ENCODE peak calls at places on chromosome 3, in six cellular contexts. One of them, this sample, is unnamed.

GRCh38 chr3:71984843-71985594 is 200.1 kb upstream of the PROK2 start:
- DNase-seq in tibial artery: no peak
- DNase-seq in SJSA1: no peak
- DNase-seq in sigmoid colon: no peak
- DNase-seq in neuronal stem cell: no peak
- DNase-seq in transverse colon: peak; percentile 32
- DNase-seq in this sample: no peak

GRCh38 chr3:168117059-168117458 is 21.3 kb upstream of the GOLIM4 start:
- DNase-seq in neuronal stem cell: no peak
- DNase-seq in transverse colon: no peak
- DNase-seq in SJSA1: peak; percentile 54
- DNase-seq in sigmoid colon: no peak
- DNase-seq in tibial artery: no peak
- DNase-seq in this sample: no peak

GRCh38 chr3:55621026-55621422 is 133.9 kb upstream of the WNT5A start:
- DNase-seq in sigmoid colon: no peak
- DNase-seq in neuronal stem cell: no peak
- DNase-seq in SJSA1: no peak
- DNase-seq in transverse colon: no peak
- DNase-seq in tibial artery: no peak
- DNase-seq in this sample: no peak

GRCh38 chr3:115071611-115072010 is 75.5 kb downstream of the ZBTB20 start:
- DNase-seq in transverse colon: no peak
- DNase-seq in SJSA1: peak; percentile 74
- DNase-seq in sigmoid colon: no peak
- DNase-seq in neuronal stem cell: no peak
- DNase-seq in tibial artery: no peak
- DNase-seq in this sample: no peak

GRCh38 chr3:196227629-196228493 is 11.5 kb downstream of the SLC51A start:
- DNase-seq in tibial artery: no peak
- DNase-seq in transverse colon: no peak
- DNase-seq in SJSA1: no peak
- DNase-seq in sigmoid colon: peak; percentile 42
- DNase-seq in neuronal stem cell: no peak
- DNase-seq in this sample: no peak

GRCh38 chr3:57778499-57778898 is 22.4 kb downstream of the SLMAP start:
- DNase-seq in neuronal stem cell: no peak
- DNase-seq in transverse colon: no peak
- DNase-seq in SJSA1: no peak
- DNase-seq in tibial artery: no peak
- DNase-seq in sigmoid colon: no peak
- DNase-seq in this sample: no peak

GRCh38 chr3:104604326-104605010 is 762.2 kb upstream of the ALCAM start:
- DNase-seq in neuronal stem cell: no peak
- DNase-seq in tibial artery: no peak
- DNase-seq in sigmoid colon: no peak
- DNase-seq in transverse colon: no peak
- DNase-seq in SJSA1: peak; percentile 5
- DNase-seq in this sample: no peak

GRCh38 chr3:60399861-60400845 is 851.1 kb downstream of the FHIT start:
- DNase-seq in neuronal stem cell: no peak
- DNase-seq in transverse colon: no peak
- DNase-seq in sigmoid colon: no peak
- DNase-seq in SJSA1: no peak
- DNase-seq in tibial artery: no peak
- DNase-seq in this sample: no peak

GRCh38 chr3:36817806-36818205 is 53.5 kb upstream of the DCLK3 start:
- DNase-seq in sigmoid colon: no peak
- DNase-seq in SJSA1: no peak
- DNase-seq in transverse colon: no peak
- DNase-seq in neuronal stem cell: no peak
- DNase-seq in tibial artery: no peak
- DNase-seq in this sample: no peak

GRCh38 chr3:170765419-170766078 is 104.4 kb downstream of the RPL22L1 start:
- DNase-seq in neuronal stem cell: no peak
- DNase-seq in sigmoid colon: no peak
- DNase-seq in tibial artery: no peak
- DNase-seq in SJSA1: no peak
- DNase-seq in transverse colon: no peak
- DNase-seq in this sample: no peak

GRCh38 chr3:102129774-102130608 is 280.7 kb downstream of the NFKBIZ start:
- DNase-seq in SJSA1: peak; percentile 11
- DNase-seq in sigmoid colon: peak; percentile 90
- DNase-seq in neuronal stem cell: no peak
- DNase-seq in tibial artery: peak; percentile 83
- DNase-seq in transverse colon: no peak
- DNase-seq in this sample: no peak

GRCh38 chr3:133441867-133442270 is 42.0 kb downstream of the BFSP2 start:
- DNase-seq in sigmoid colon: no peak
- DNase-seq in tibial artery: no peak
- DNase-seq in SJSA1: no peak
- DNase-seq in neuronal stem cell: no peak
- DNase-seq in transverse colon: no peak
- DNase-seq in this sample: no peak

GRCh38 chr3:114408763-114409162 is 114.9 kb downstream of the TIGIT start:
- DNase-seq in sigmoid colon: no peak
- DNase-seq in neuronal stem cell: peak; percentile 21
- DNase-seq in tibial artery: no peak
- DNase-seq in SJSA1: no peak
- DNase-seq in transverse colon: no peak
- DNase-seq in this sample: no peak

GRCh38 chr3:82157952-82158351 is 396.5 kb upstream of the GBE1 start:
- DNase-seq in tibial artery: no peak
- DNase-seq in neuronal stem cell: no peak
- DNase-seq in SJSA1: no peak
- DNase-seq in transverse colon: no peak
- DNase-seq in sigmoid colon: no peak
- DNase-seq in this sample: no peak

GRCh38 chr3:184241447-184242296 is 7.1 kb downstream of the ALG3 start:
- DNase-seq in sigmoid colon: no peak
- DNase-seq in transverse colon: peak; percentile 76
- DNase-seq in SJSA1: no peak
- DNase-seq in tibial artery: no peak
- DNase-seq in neuronal stem cell: no peak
- DNase-seq in this sample: no peak

GRCh38 chr3:146180376-146180775 is 19.4 kb upstream of the PLOD2 start:
- DNase-seq in SJSA1: no peak
- DNase-seq in tibial artery: no peak
- DNase-seq in transverse colon: no peak
- DNase-seq in neuronal stem cell: no peak
- DNase-seq in sigmoid colon: no peak
- DNase-seq in this sample: no peak

GRCh38 chr3:67635257-67635656 is 19.2 kb downstream of the SUCLG2 start:
- DNase-seq in neuronal stem cell: no peak
- DNase-seq in SJSA1: peak; percentile 52
- DNase-seq in transverse colon: no peak
- DNase-seq in sigmoid colon: no peak
- DNase-seq in tibial artery: no peak
- DNase-seq in this sample: no peak

GRCh38 chr3:39408493-39409372 is 2.2 kb downstream of the RPSA start:
- DNase-seq in neuronal stem cell: no peak
- DNase-seq in tibial artery: no peak
- DNase-seq in sigmoid colon: no peak
- DNase-seq in SJSA1: no peak
- DNase-seq in transverse colon: no peak
- DNase-seq in this sample: no peak

GRCh38 chr3:128425846-128426127 is 40.9 kb downstream of the DNAJB8 start:
- DNase-seq in tibial artery: no peak
- DNase-seq in transverse colon: no peak
- DNase-seq in sigmoid colon: no peak
- DNase-seq in neuronal stem cell: no peak
- DNase-seq in SJSA1: no peak
- DNase-seq in this sample: no peak

GRCh38 chr3:40398346-40398745 is 11.4 kb downstream of the ENTPD3 start:
- DNase-seq in SJSA1: no peak
- DNase-seq in sigmoid colon: no peak
- DNase-seq in tibial artery: no peak
- DNase-seq in neuronal stem cell: no peak
- DNase-seq in transverse colon: no peak
- DNase-seq in this sample: no peak

GRCh38 chr3:52533623-52534280 is at the start of gene NT5DC2:
- DNase-seq in tibial artery: peak; percentile 84
- DNase-seq in neuronal stem cell: peak; percentile 70
- DNase-seq in sigmoid colon: peak; percentile 86
- DNase-seq in transverse colon: peak; percentile 80
- DNase-seq in SJSA1: peak; percentile 57
- DNase-seq in this sample: peak; percentile 54

GRCh38 chr3:56860948-56861347 is 59.2 kb upstream of the ARHGEF3 start:
- DNase-seq in sigmoid colon: no peak
- DNase-seq in neuronal stem cell: no peak
- DNase-seq in transverse colon: no peak
- DNase-seq in SJSA1: no peak
- DNase-seq in tibial artery: no peak
- DNase-seq in this sample: no peak

GRCh38 chr3:178482981-178483380 is 53.3 kb upstream of the KCNMB2 start:
- DNase-seq in transverse colon: no peak
- DNase-seq in SJSA1: no peak
- DNase-seq in tibial artery: no peak
- DNase-seq in neuronal stem cell: no peak
- DNase-seq in sigmoid colon: no peak
- DNase-seq in this sample: no peak

GRCh38 chr3:122988507-122988906 is 39.1 kb downstream of the SEMA5B start:
- DNase-seq in tibial artery: no peak
- DNase-seq in neuronal stem cell: no peak
- DNase-seq in transverse colon: no peak
- DNase-seq in SJSA1: no peak
- DNase-seq in sigmoid colon: no peak
- DNase-seq in this sample: no peak

GRCh38 chr3:146543461-146544012 is 870 bp downstream of the PLSCR1 start:
- DNase-seq in neuronal stem cell: no peak
- DNase-seq in tibial artery: no peak
- DNase-seq in transverse colon: no peak
- DNase-seq in sigmoid colon: no peak
- DNase-seq in SJSA1: peak; percentile 29
- DNase-seq in this sample: no peak

GRCh38 chr3:51622868-51623267 is 48.2 kb upstream of the TEX264 start:
- DNase-seq in transverse colon: no peak
- DNase-seq in sigmoid colon: no peak
- DNase-seq in SJSA1: no peak
- DNase-seq in tibial artery: no peak
- DNase-seq in neuronal stem cell: no peak
- DNase-seq in this sample: no peak

GRCh38 chr3:69763458-69763857 is 24.2 kb downstream of the MITF start:
- DNase-seq in tibial artery: no peak
- DNase-seq in neuronal stem cell: no peak
- DNase-seq in SJSA1: no peak
- DNase-seq in sigmoid colon: peak; percentile 74
- DNase-seq in transverse colon: no peak
- DNase-seq in this sample: no peak

GRCh38 chr3:69762790-69763229 is 23.5 kb downstream of the MITF start:
- DNase-seq in tibial artery: no peak
- DNase-seq in neuronal stem cell: no peak
- DNase-seq in SJSA1: no peak
- DNase-seq in transverse colon: no peak
- DNase-seq in sigmoid colon: no peak
- DNase-seq in this sample: no peak

GRCh38 chr3:69767571-69767970 is 28.3 kb downstream of the MITF start:
- DNase-seq in tibial artery: no peak
- DNase-seq in neuronal stem cell: no peak
- DNase-seq in SJSA1: no peak
- DNase-seq in transverse colon: peak; percentile 26
- DNase-seq in sigmoid colon: peak; percentile 91
- DNase-seq in this sample: no peak

GRCh38 chr3:69763976-69764851 is 24.9 kb downstream of the MITF start:
- DNase-seq in SJSA1: no peak
- DNase-seq in neuronal stem cell: no peak
- DNase-seq in sigmoid colon: no peak
- DNase-seq in tibial artery: no peak
- DNase-seq in transverse colon: no peak
- DNase-seq in this sample: no peak

GRCh38 chr3:69764861-69765260 is 25.6 kb downstream of the MITF start:
- DNase-seq in SJSA1: peak; percentile 54
- DNase-seq in transverse colon: no peak
- DNase-seq in sigmoid colon: no peak
- DNase-seq in tibial artery: no peak
- DNase-seq in neuronal stem cell: no peak
- DNase-seq in this sample: no peak
- H3K27ac ChIP-seq in SJSA1: peak overlapping the region; percentile 31
- H3K27ac ChIP-seq in transverse colon: peak overlapping the region; percentile 71
- H3K27ac ChIP-seq in sigmoid colon: peak overlapping the region; percentile 84
- H3K27ac ChIP-seq in tibial artery: peak overlapping the region; percentile 36
- H3K27ac ChIP-seq in neuronal stem cell: no peak overlapping the region
- H3K27ac ChIP-seq in this sample: no peak overlapping the region

DNA sequence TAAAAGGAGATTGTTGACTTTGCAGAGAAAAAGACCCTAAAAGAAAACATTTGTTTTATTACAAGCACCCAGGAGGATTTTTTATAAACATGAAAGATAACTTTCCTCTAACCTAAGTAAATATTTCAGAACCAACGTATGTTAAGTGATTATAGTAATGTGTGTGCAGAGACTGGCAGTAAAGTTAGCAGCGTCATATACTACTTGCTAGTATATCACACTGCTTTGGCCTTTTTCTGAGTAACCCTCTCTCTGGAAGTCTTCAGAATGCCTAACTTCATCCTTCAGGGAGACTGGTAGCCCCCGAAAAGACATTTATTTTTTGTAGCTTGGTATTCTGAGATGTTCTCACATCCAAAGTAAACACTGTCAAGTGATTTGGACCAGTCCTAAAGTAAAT is 17.9 kb downstream of the UBE2E1 start:
- DNase-seq in SJSA1: no peak
- DNase-seq in sigmoid colon: no peak
- DNase-seq in neuronal stem cell: no peak
- DNase-seq in tibial artery: no peak
- DNase-seq in transverse colon: no peak
- DNase-seq in this sample: no peak
- H3K27ac ChIP-seq in SJSA1: no peak overlapping the region
- H3K27ac ChIP-seq in sigmoid colon: no peak overlapping the region
- H3K27ac ChIP-seq in neuronal stem cell: no peak overlapping the region
- H3K27ac ChIP-seq in tibial artery: no peak overlapping the region
- H3K27ac ChIP-seq in transverse colon: no peak overlapping the region
- H3K27ac ChIP-seq in this sample: no peak overlapping the region

GRCh38 chr3:48695113-48695753 is 9.5 kb upstream of the NCKIPSD start:
- DNase-seq in sigmoid colon: peak; percentile 90
- DNase-seq in neuronal stem cell: peak; percentile 59
- DNase-seq in transverse colon: peak; percentile 56
- DNase-seq in SJSA1: peak; percentile 90
- DNase-seq in tibial artery: peak; percentile 85
- DNase-seq in this sample: no peak
- H3K27ac ChIP-seq in sigmoid colon: peak overlapping the region; percentile 85
- H3K27ac ChIP-seq in neuronal stem cell: peak overlapping the region; percentile 91
- H3K27ac ChIP-seq in transverse colon: peak overlapping the region; percentile 78
- H3K27ac ChIP-seq in SJSA1: peak overlapping the region; percentile 86
- H3K27ac ChIP-seq in tibial artery: peak overlapping the region; percentile 83
- H3K27ac ChIP-seq in this sample: no peak overlapping the region

GRCh38 chr3:18883553-18883952 is 264.8 kb upstream of the KCNH8 start:
- DNase-seq in SJSA1: no peak
- DNase-seq in tibial artery: no peak
- DNase-seq in sigmoid colon: no peak
- DNase-seq in transverse colon: no peak
- DNase-seq in neuronal stem cell: no peak
- DNase-seq in this sample: no peak
- H3K27ac ChIP-seq in SJSA1: no peak overlapping the region
- H3K27ac ChIP-seq in tibial artery: no peak overlapping the region
- H3K27ac ChIP-seq in sigmoid colon: no peak overlapping the region
- H3K27ac ChIP-seq in transverse colon: no peak overlapping the region
- H3K27ac ChIP-seq in neuronal stem cell: no peak overlapping the region
- H3K27ac ChIP-seq in this sample: no peak overlapping the region

GRCh38 chr3:64047806-64048205 is 24.5 kb upstream of the PSMD6 start:
- DNase-seq in tibial artery: no peak
- DNase-seq in transverse colon: no peak
- DNase-seq in sigmoid colon: no peak
- DNase-seq in neuronal stem cell: no peak
- DNase-seq in SJSA1: peak; percentile 44
- DNase-seq in this sample: no peak
- H3K27ac ChIP-seq in tibial artery: no peak overlapping the region
- H3K27ac ChIP-seq in transverse colon: no peak overlapping the region
- H3K27ac ChIP-seq in sigmoid colon: peak overlapping the region; percentile 21
- H3K27ac ChIP-seq in neuronal stem cell: no peak overlapping the region
- H3K27ac ChIP-seq in SJSA1: peak overlapping the region; percentile 90
- H3K27ac ChIP-seq in this sample: no peak overlapping the region